ENCODE peak calls at places on chromosome 4, in eight cellular contexts. G is endothelial cell, O is fibroblast of mammary gland, H is cardiac muscle cell, K is RWPE1, W is tibial artery, U is AG09309, V is PC-3. S is an unnamed sample.

GRCh38 chr4:159012381-159012780 is 90.5 kb upstream of the RAPGEF2 start:
- DNase-seq in H (no peak), G (no peak), U (peak; percentile 61), O (peak; percentile 64), K (no peak), V (peak; percentile 55), W (no peak), S (no peak)

GRCh38 chr4:173214661-173215060 is 46.0 kb downstream of the GALNT7 start:
- DNase-seq in O (peak; percentile 53), H (no peak), U (no peak), V (peak; percentile 25), K (no peak), G (no peak), W (no peak), S (no peak)

GRCh38 chr4:184402239-184402638 is 72.1 kb downstream of the IRF2 start:
- DNase-seq in G (no peak), O (no peak), H (no peak), U (no peak), W (no peak), K (no peak), V (no peak), S (peak; percentile 19)

GRCh38 chr4:4831266-4831665 is 28.2 kb upstream of the MSX1 start:
- DNase-seq in G (no peak), H (no peak), U (no peak), W (no peak), V (no peak), O (no peak), K (no peak), S (no peak)

GRCh38 chr4:164959896-164960295 is 17.6 kb downstream of the TRIM61 start:
- DNase-seq in G (no peak), K (peak; percentile 42), W (no peak), H (no peak), U (no peak), O (peak; percentile 86), V (peak; percentile 48), S (no peak)

GRCh38 chr4:73718375-73719373 is 21.7 kb upstream of the CXCL8 start:
- DNase-seq in O (peak; percentile 47), U (no peak), K (no peak), V (peak; percentile 72), W (no peak), H (no peak), G (no peak), S (no peak)

GRCh38 chr4:7043521-7044414 is 596 bp downstream of the TADA2B start:
- DNase-seq in H (peak; percentile 53), O (peak; percentile 34), G (peak; percentile 46), V (no peak), U (no peak), K (no peak), W (no peak), S (peak; percentile 57)

GRCh38 chr4:148376151-148376550 is 66.1 kb downstream of the NR3C2 start:
- DNase-seq in H (no peak), O (no peak), K (peak; percentile 8), G (no peak), W (peak; percentile 34), U (no peak), V (peak; percentile 85), S (no peak)

GRCh38 chr4:41160010-41160789 is 54.1 kb downstream of the APBB2 start:
- DNase-seq in G (no peak), W (no peak), V (peak; percentile 89), U (no peak), O (peak; percentile 97), H (no peak), K (peak; percentile 94), S (no peak)

GRCh38 chr4:182022899-182023298 is 220.3 kb upstream of the TENM3 start:
- DNase-seq in K (no peak), V (no peak), W (no peak), G (no peak), O (no peak), U (no peak), H (no peak), S (no peak)

GRCh38 chr4:22573198-22573597 is 57.3 kb upstream of the ADGRA3 start:
- DNase-seq in V (no peak), U (no peak), K (peak; percentile 6), O (peak; percentile 11), W (peak; percentile 45), G (no peak), H (peak; percentile 24), S (no peak)

DNA sequence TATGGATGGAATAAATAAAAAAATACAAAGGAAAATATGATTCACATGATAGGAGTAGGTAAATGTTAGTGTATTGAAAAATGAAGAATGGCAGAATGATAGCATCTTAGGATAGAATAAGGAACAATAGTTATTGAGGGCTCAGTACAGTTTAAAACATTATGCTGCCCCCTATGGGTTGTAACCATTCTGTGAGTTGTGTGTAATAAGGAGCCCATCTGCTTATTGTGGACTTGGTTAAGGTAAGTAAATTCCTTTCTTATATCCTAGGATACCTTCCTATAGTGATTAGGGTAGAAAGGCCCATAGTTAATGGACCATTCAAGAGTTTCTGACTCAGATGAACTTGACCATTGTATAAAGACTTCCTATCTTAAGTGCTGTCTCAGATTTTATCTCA is 195.8 kb downstream of the PDHA2 start:
- DNase-seq in K (no peak), U (no peak), O (peak; percentile 19), V (peak; percentile 33), H (peak; percentile 52), G (peak; percentile 11), W (no peak), S (no peak)
- TF ChIP-seq CTCF in K (no peak), U (no peak), O (peak; percentile 21), V (peak; percentile 56), H (peak; percentile 48), G (peak; percentile 58), W (no peak), S (peak; percentile 46)

DNA sequence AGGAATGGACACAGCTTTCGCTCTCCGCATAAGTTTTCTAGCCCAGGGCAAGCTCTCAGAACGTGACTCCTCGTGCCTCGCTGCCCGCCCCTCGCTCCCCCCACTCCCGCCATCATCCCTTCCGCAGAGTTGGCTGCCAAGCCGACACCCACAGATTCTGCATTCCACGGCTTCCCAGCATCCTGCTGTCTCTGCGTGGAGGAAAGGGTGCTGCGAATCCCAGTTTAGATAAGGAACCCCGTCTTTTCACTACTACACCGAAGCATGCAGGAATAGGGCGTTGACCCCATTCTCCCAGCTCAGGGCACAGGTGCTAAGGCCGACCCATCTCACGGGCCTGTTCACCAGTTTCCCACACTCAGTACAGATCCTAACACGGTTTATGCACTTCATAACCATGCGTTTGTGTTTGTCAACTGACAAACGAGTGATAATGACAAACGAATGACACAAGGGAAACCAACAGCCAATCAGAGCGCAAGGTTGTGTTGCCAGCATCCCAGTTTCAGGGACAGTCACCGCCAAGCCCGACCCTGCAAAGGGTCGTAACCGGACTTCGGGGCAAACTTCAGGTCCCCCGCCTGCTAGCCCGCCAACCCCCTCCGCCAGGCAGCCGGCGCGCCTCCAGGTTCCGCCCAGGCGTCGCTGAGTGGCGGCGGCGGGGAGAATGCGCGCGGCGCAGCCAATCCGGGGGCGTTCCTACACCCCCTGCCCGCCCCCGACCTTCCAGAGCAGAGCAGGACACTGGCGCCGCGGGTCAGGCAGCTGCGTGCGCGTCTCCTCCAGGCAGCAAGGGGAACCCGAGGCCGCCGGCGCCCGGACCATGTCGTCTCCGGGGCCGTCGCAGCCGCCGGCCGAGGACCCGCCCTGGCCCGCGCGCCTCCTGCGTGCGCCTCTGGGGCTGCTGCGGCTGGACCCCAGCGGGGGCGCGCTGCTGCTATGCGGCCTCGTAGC is at the start of gene CYP2U1:
- DNase-seq in H (peak; percentile 88), W (peak; percentile 91), O (peak; percentile 63), V (peak; percentile 70), G (peak; percentile 78), K (peak; percentile 86), U (no peak), S (peak; percentile 92)
- TF ChIP-seq CTCF in H (no peak), W (peak; percentile 31), O (no peak), V (no peak), G (no peak), K (peak; percentile 22), U (no peak), S (no peak)

DNA sequence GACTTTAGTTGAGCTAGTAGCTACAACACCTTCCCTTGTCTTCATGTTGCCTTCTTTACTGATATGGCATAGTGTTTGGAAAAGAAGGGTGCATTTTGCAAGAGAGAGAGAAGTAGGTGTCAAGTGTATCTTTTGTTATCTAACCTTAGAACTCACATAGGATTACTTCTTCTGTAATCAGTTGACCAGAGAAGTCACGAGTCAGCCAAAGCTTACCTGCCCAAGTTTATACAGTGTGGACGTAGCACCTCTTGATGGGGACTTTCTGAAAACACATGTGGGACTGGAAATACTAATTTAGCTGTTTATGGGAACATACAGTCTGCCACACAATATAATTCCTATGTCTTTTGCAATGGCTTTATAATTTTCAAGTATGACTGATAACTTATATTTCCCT is 56.0 kb downstream of the UGT8 start:
- DNase-seq in H (no peak), K (no peak), U (no peak), W (no peak), G (no peak), O (no peak), V (no peak), S (no peak)
- TF ChIP-seq CTCF in H (no peak), K (no peak), U (no peak), W (no peak), G (no peak), O (no peak), V (no peak), S (no peak)

DNA sequence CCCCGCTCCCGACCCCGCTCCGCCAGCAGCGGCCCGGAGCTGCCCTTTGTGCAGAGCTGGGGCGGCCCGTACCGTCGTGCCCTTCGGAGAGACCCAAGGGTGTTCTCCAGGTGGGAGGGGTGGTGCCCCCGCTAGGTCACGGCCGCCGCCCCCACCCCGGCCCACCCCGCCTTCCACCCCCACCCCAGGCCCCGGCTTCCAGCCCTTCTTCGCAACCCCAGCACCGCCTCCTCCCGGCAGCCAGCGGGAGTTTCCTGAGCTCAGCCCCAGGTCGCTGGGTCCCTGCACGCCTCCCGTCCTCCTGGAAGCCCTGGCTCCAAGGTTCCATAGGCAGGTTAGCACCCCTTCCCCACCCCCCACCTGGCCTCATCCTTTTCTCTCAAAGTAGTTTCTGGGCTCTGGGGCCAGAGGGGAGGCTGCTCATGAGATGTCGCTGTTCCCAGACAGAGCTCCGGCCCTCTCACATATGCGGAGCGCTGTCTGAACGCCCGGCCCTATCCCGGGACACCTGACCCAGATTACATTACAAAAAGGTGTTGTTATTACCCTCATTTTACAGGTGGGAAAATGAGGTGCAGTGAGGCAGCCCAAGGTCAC is 25.2 kb upstream of the FGFR3 start:
- DNase-seq in G (peak; percentile 72), W (no peak), U (no peak), K (no peak), H (peak; percentile 52), V (no peak), O (peak; percentile 20), S (peak; percentile 69)
- TF ChIP-seq CTCF in G (peak; percentile 44), W (no peak), U (peak; percentile 42), K (no peak), H (peak; percentile 47), V (no peak), O (peak; percentile 38), S (peak; percentile 25)

GRCh38 chr4:151766691-151767090 is 5.9 kb upstream of the GATB start:
- DNase-seq in O (no peak), G (no peak), V (peak; percentile 32), U (no peak), W (no peak), K (no peak), H (no peak), S (no peak)
- TF ChIP-seq CTCF in O (no peak), G (no peak), V (peak; percentile 39), U (no peak), W (no peak), K (no peak), H (no peak), S (no peak)

DNA sequence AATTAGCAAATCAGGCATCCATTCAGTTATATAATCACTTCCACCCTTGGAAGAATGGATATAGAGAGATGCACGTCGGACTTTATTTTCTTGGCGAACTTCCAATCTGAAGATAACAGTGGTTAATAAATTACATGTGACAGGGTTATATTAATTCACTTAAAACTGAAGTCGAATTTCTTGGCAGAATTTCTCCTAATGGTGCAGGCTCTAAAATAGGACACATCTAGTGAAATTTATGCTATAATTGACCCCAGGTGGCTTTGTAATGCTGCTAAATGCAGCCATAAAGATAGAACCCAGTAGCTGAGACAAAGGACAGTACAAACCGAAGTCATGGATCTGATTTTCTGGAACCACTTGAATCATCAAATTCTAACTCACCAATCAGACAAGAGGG is 20.8 kb upstream of the SLC10A4 start:
- DNase-seq in H (no peak), V (no peak), O (no peak), U (no peak), W (no peak), K (no peak), G (no peak), S (no peak)
- TF ChIP-seq CTCF in H (no peak), V (no peak), O (no peak), U (no peak), W (no peak), K (no peak), G (no peak), S (no peak)

S was measured in nephron progenitor cell.